ENCODE peak calls at places on chromosomes 7 and 10, in nine cellular contexts. U, K, F, D, G, Y, C, W and Z are unnamed samples.

GRCh38 chr10:92790449-92790848 is 57.9 kb upstream of the EXOC6 start:
- DNase-seq in U (no peak), K (no peak), F (no peak), D (peak), G (no peak), Y (no peak), C (no peak), W (no peak), Z (no peak)

GRCh38 chr7:84194484-84195260 is at the start of gene SEMA3A:
- DNase-seq in U (peak), K (peak), F (no peak), D (peak), G (no peak), Y (peak), C (peak), W (peak), Z (no peak)

GRCh38 chr10:13959443-13960359 is 371.0 kb downstream of the FRMD4A start:
- DNase-seq in U (no peak), K (no peak), F (no peak), D (no peak), G (no peak), Y (no peak), C (no peak), W (no peak), Z (no peak)

GRCh38 chr7:2530076-2530967 is 10.7 kb downstream of the LFNG start:
- DNase-seq in U (no peak), K (no peak), F (peak), D (peak), G (no peak), Y (no peak), C (no peak), W (no peak), Z (peak)

GRCh38 chr7:52189153-52189778 is 846.2 kb upstream of the POM121L12 start:
- DNase-seq in U (no peak), K (no peak), F (no peak), D (no peak), G (no peak), Y (no peak), C (no peak), W (no peak), Z (no peak)

GRCh38 chr10:90787906-90788491 is 69.8 kb downstream of the HTR7 start:
- DNase-seq in U (peak), K (peak), F (no peak), D (no peak), G (peak), Y (peak), C (peak), W (peak), Z (peak)

GRCh38 chr7:139745330-139746143 is 32.3 kb downstream of the HIPK2 start:
- DNase-seq in U (no peak), K (peak), F (no peak), D (no peak), G (no peak), Y (no peak), C (no peak), W (peak), Z (no peak)

GRCh38 chr7:105871142-105871541 is 5.3 kb downstream of the ATXN7L1 start:
- DNase-seq in U (no peak), K (no peak), F (no peak), D (no peak), G (no peak), Y (no peak), C (peak), W (no peak), Z (no peak)

GRCh38 chr10:1633783-1634182 is 103.5 kb downstream of the ADARB2 start:
- DNase-seq in U (no peak), K (no peak), F (no peak), D (no peak), G (no peak), Y (no peak), C (no peak), W (no peak), Z (no peak)

GRCh38 chr10:20004087-20004523 is 187.9 kb downstream of the PLXDC2 start:
- DNase-seq in U (no peak), K (peak), F (peak), D (peak), G (no peak), Y (no peak), C (no peak), W (no peak), Z (no peak)

GRCh38 chr7:2972531-2973161 is 71.0 kb downstream of the CARD11 start:
- DNase-seq in U (no peak), K (no peak), F (no peak), D (no peak), G (no peak), Y (no peak), C (no peak), W (no peak), Z (no peak)

GRCh38 chr10:69901623-69902505 is 100.2 kb downstream of the COL13A1 start:
- DNase-seq in U (peak), K (peak), F (no peak), D (peak), G (no peak), Y (peak), C (peak), W (peak), Z (peak)

GRCh38 chr10:17872191-17873091 is 63.3 kb downstream of the MRC1 start:
- DNase-seq in U (peak), K (no peak), F (no peak), D (no peak), G (peak), Y (peak), C (peak), W (peak), Z (no peak)

GRCh38 chr10:93873427-93874115 is 20.2 kb upstream of the SLC35G1 start:
- DNase-seq in U (peak), K (no peak), F (no peak), D (peak), G (no peak), Y (peak), C (no peak), W (no peak), Z (peak)

GRCh38 chr7:69213882-69214281 is 384.4 kb upstream of the AUTS2 start:
- DNase-seq in U (peak), K (no peak), F (no peak), D (no peak), G (no peak), Y (no peak), C (no peak), W (no peak), Z (no peak)

GRCh38 chr10:102646610-102647432 is 2.5 kb downstream of the TRIM8 start:
- DNase-seq in U (no peak), K (peak), F (no peak), D (peak), G (no peak), Y (no peak), C (peak), W (no peak), Z (no peak)

GRCh38 chr7:112484671-112485097 is 3.9 kb downstream of the LSMEM1 start:
- DNase-seq in U (peak), K (no peak), F (no peak), D (no peak), G (peak), Y (no peak), C (peak), W (peak), Z (no peak)

GRCh38 chr7:28155964-28156363 is 24.6 kb downstream of the JAZF1 start:
- DNase-seq in U (no peak), K (no peak), F (no peak), D (no peak), G (no peak), Y (no peak), C (no peak), W (peak), Z (no peak)

GRCh38 chr10:129523723-129524316 is 56.8 kb downstream of the MGMT start:
- DNase-seq in U (no peak), K (no peak), F (no peak), D (no peak), G (no peak), Y (no peak), C (no peak), W (no peak), Z (no peak)

GRCh38 chr7:82057476-82057875 is 287.6 kb upstream of the HGF start:
- DNase-seq in U (no peak), K (no peak), F (no peak), D (no peak), G (no peak), Y (no peak), C (no peak), W (no peak), Z (no peak)

GRCh38 chr10:70585555-70586243 is 16.8 kb downstream of the PRF1 start:
- DNase-seq in U (no peak), K (no peak), F (no peak), D (no peak), G (no peak), Y (no peak), C (no peak), W (no peak), Z (no peak)

GRCh38 chr10:103854687-103855423 is 521 bp downstream of the SH3PXD2A start:
- DNase-seq in U (no peak), K (peak), F (no peak), D (no peak), G (no peak), Y (peak), C (no peak), W (no peak), Z (no peak)

GRCh38 chr7:13169356-13169755 is 481.9 kb downstream of the ARL4A start:
- DNase-seq in U (no peak), K (no peak), F (no peak), D (no peak), G (no peak), Y (no peak), C (no peak), W (no peak), Z (no peak)

GRCh38 chr7:151233804-151234203 is 1.5 kb downstream of the CHPF2 start:
- DNase-seq in U (no peak), K (peak), F (no peak), D (no peak), G (no peak), Y (no peak), C (no peak), W (no peak), Z (no peak)

GRCh38 chr7:19107392-19108147 is 9.9 kb downstream of the TWIST1 start:
- DNase-seq in U (no peak), K (peak), F (no peak), D (no peak), G (no peak), Y (peak), C (no peak), W (no peak), Z (no peak)
- TF ChIP-seq REST in U (no peak), K (no peak), F (no peak), D (no peak), G (no peak), Y (no peak), C (no peak), W (no peak), Z (no peak)

DNA sequence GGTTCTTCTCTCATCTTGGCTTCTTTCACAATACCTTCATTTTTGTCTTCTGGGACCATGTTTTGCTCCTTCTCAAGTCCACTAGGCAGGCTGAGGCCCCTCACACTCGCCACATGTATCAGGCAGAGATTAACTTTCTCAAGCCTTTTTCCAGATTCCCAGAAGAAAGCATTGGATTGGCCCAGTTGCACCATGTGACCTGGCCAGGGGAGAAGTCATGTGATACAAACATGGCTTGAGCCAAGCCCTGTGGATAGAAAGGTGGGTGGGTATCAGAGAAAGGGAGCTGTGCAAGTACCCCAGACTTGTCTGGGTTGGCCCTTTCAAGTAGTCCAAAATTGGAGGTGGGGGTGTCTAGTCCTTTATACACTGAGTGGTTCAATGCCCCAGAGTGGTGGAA is 36.7 kb upstream of the C10orf67 start:
- DNase-seq in U (peak), K (no peak), F (no peak), D (no peak), G (no peak), Y (no peak), C (peak), W (no peak), Z (peak)
- TF ChIP-seq REST in U (no peak), K (no peak), F (no peak), D (no peak), G (no peak), Y (no peak), C (no peak), W (no peak), Z (no peak)

GRCh38 chr7:80232969-80233724 is 98.5 kb downstream of the GNAI1 start:
- DNase-seq in U (no peak), K (no peak), F (no peak), D (no peak), G (no peak), Y (no peak), C (no peak), W (peak), Z (no peak)

GRCh38 chr7:80236696-80237095 is 102.1 kb downstream of the GNAI1 start:
- DNase-seq in U (no peak), K (no peak), F (no peak), D (no peak), G (no peak), Y (no peak), C (no peak), W (no peak), Z (no peak)

GRCh38 chr7:80230327-80230726 is 95.7 kb downstream of the GNAI1 start:
- DNase-seq in U (no peak), K (no peak), F (no peak), D (no peak), G (no peak), Y (peak), C (no peak), W (no peak), Z (no peak)

GRCh38 chr7:80231719-80232118 is 97.1 kb downstream of the GNAI1 start:
- DNase-seq in U (peak), K (no peak), F (no peak), D (no peak), G (no peak), Y (no peak), C (no peak), W (no peak), Z (no peak)
- TF ChIP-seq REST in U (no peak), K (no peak), F (no peak), D (no peak), G (no peak), Y (no peak), C (no peak), W (no peak), Z (no peak)

DNA sequence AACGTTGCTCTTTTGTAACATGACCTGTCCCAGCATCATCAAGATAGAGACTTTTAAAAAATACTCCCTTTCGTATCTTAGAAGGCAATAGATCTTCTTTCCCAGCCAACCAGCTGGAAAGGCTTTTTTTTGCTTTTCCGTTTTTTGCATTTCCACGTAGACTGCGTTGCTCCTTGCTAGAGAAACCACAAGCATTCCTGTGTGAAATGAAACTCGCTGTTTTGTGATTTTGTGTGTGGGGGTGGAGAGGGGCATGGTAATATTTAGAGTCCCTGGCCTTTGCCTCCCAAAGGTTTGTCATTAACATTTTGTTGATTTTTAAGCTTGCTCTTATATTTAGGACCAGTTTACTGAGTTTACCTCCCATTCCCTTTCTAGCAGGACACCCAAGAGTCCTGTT is 243.5 kb downstream of the BICC1 start:
- DNase-seq in U (no peak), K (no peak), F (no peak), D (no peak), G (no peak), Y (no peak), C (no peak), W (no peak), Z (no peak)
- TF ChIP-seq REST in U (no peak), K (no peak), F (no peak), D (no peak), G (no peak), Y (no peak), C (no peak), W (no peak), Z (no peak)

DNA sequence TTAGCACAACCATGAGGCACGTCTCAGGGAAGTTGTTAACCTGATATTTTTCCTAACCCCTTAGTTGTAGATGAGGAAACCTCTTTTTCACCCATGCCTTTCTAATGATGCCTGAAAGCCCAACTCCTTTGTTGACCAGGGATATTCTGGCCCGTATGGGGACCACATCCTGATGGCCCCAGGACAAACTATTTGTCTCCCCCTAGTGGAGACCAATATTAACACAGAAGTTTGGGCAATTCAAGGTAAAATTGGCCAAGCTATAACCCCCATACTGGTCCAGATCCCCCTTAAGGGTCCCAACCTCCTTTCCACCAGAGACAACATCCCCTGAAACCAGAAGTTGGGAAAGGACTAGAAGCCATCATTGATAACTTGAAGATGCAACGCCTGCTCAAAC is 893.3 kb downstream of the SORCS1 start:
- DNase-seq in U (no peak), K (no peak), F (no peak), D (no peak), G (no peak), Y (no peak), C (no peak), W (no peak), Z (no peak)
- TF ChIP-seq REST in U (no peak), K (no peak), F (no peak), D (no peak), G (no peak), Y (no peak), C (no peak), W (no peak), Z (no peak)

DNA sequence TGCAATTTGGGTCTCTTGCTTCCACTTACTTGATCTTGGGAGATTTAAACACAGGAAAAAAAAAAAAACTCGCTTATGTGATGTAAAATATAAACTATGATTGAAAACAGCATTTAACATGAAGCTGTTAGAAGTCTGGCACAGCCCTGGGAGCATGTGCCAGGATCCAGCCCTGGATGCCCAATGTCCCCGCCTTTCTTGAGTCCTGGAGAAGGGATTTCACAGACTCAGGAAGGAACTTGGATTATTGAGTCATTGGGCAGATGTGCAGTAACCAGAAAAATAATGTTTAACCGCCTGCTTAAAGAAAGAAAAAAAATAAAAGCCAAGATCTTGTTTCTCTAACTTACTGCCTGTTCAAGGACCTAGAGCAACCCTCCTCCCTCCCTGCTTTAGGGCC is 3.7 kb upstream of the JCAD start:
- DNase-seq in U (no peak), K (no peak), F (no peak), D (no peak), G (no peak), Y (no peak), C (no peak), W (no peak), Z (no peak)
- TF ChIP-seq REST in U (no peak), K (peak), F (no peak), D (no peak), G (no peak), Y (no peak), C (no peak), W (no peak), Z (no peak)

DNA sequence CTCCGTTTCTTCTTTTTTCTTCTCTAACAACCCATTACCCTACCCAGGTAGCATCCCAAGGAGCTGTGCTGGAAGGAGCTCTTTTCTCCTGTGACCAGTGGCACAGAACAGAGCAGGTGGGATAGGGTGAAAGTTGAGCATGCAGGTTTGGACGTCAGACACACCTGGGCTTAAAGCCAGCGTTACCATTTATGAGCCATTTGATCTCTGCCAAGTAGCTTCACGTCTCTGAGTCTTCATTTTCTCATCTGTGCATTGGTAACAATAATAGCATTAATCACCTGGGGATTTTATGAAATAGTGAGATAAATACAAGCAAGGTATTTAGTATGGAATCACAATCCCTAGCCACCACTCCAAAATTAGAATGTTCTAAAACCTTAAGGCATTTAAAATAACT is 515.9 kb downstream of the RPS24 start:
- DNase-seq in U (no peak), K (no peak), F (no peak), D (no peak), G (no peak), Y (no peak), C (no peak), W (no peak), Z (no peak)
- TF ChIP-seq REST in U (no peak), K (no peak), F (no peak), D (no peak), G (no peak), Y (no peak), C (no peak), W (no peak), Z (no peak)

GRCh38 chr7:27105161-27106122 is 3.0 kb upstream of the HOXA2 start:
- DNase-seq in U (no peak), K (no peak), F (no peak), D (no peak), G (no peak), Y (no peak), C (no peak), W (no peak), Z (no peak)
- TF ChIP-seq REST in U (peak), K (no peak), F (no peak), D (no peak), G (no peak), Y (no peak), C (no peak), W (no peak), Z (no peak)